ENCODE peak calls at places on chromosomes 12 and 14, in ten cellular contexts. One of them, this sample, is unnamed.

GRCh38 chr12:48557919-48558318 is 11.9 kb downstream of the LALBA start:
- DNase-seq in neural crest cell: no peak
- DNase-seq in M059J: no peak
- DNase-seq in endothelial cell of umbilical vein: no peak
- DNase-seq in ELF-1: no peak
- DNase-seq in K562: no peak
- DNase-seq in occipital lobe: no peak
- DNase-seq in uterus: no peak
- DNase-seq in GDM1: no peak
- DNase-seq in cardiac fibroblast: no peak
- DNase-seq in this sample: no peak

GRCh38 chr12:15842106-15842505 is 40.1 kb upstream of the STRAP start:
- DNase-seq in M059J: peak
- DNase-seq in endothelial cell of umbilical vein: no peak
- DNase-seq in neural crest cell: no peak
- DNase-seq in K562: no peak
- DNase-seq in uterus: no peak
- DNase-seq in cardiac fibroblast: peak
- DNase-seq in ELF-1: no peak
- DNase-seq in GDM1: no peak
- DNase-seq in occipital lobe: no peak
- DNase-seq in this sample: no peak

GRCh38 chr12:24960222-24960855 is 11.4 kb upstream of the BCAT1 start:
- DNase-seq in uterus: no peak
- DNase-seq in neural crest cell: peak
- DNase-seq in cardiac fibroblast: peak
- DNase-seq in occipital lobe: peak
- DNase-seq in M059J: peak
- DNase-seq in GDM1: peak
- DNase-seq in K562: peak
- DNase-seq in ELF-1: peak
- DNase-seq in endothelial cell of umbilical vein: peak
- DNase-seq in this sample: peak

GRCh38 chr12:126483145-126484068 is 1418.2 kb downstream of the AACS start:
- DNase-seq in M059J: peak
- DNase-seq in ELF-1: no peak
- DNase-seq in uterus: peak
- DNase-seq in GDM1: no peak
- DNase-seq in K562: no peak
- DNase-seq in cardiac fibroblast: peak
- DNase-seq in occipital lobe: no peak
- DNase-seq in endothelial cell of umbilical vein: no peak
- DNase-seq in neural crest cell: no peak
- DNase-seq in this sample: peak

GRCh38 chr14:91555531-91555930 is 45.4 kb upstream of the PPP4R3A start:
- DNase-seq in uterus: no peak
- DNase-seq in occipital lobe: no peak
- DNase-seq in neural crest cell: no peak
- DNase-seq in M059J: no peak
- DNase-seq in cardiac fibroblast: no peak
- DNase-seq in ELF-1: no peak
- DNase-seq in GDM1: no peak
- DNase-seq in endothelial cell of umbilical vein: no peak
- DNase-seq in K562: no peak
- DNase-seq in this sample: no peak

GRCh38 chr14:23763394-23763793 is 127.2 kb downstream of the DHRS2 start:
- DNase-seq in GDM1: no peak
- DNase-seq in occipital lobe: no peak
- DNase-seq in uterus: no peak
- DNase-seq in cardiac fibroblast: no peak
- DNase-seq in M059J: no peak
- DNase-seq in endothelial cell of umbilical vein: no peak
- DNase-seq in ELF-1: no peak
- DNase-seq in neural crest cell: no peak
- DNase-seq in K562: no peak
- DNase-seq in this sample: no peak

GRCh38 chr14:103021817-103022668 is 35.3 kb downstream of the CDC42BPB start:
- DNase-seq in neural crest cell: no peak
- DNase-seq in K562: no peak
- DNase-seq in occipital lobe: no peak
- DNase-seq in endothelial cell of umbilical vein: no peak
- DNase-seq in uterus: no peak
- DNase-seq in GDM1: no peak
- DNase-seq in M059J: no peak
- DNase-seq in cardiac fibroblast: peak
- DNase-seq in ELF-1: peak
- DNase-seq in this sample: peak

GRCh38 chr12:51424094-51424661 is 453 bp upstream of the SLC4A8 start:
- DNase-seq in cardiac fibroblast: no peak
- DNase-seq in K562: no peak
- DNase-seq in neural crest cell: no peak
- DNase-seq in endothelial cell of umbilical vein: no peak
- DNase-seq in uterus: no peak
- DNase-seq in occipital lobe: no peak
- DNase-seq in GDM1: no peak
- DNase-seq in ELF-1: no peak
- DNase-seq in M059J: no peak
- DNase-seq in this sample: no peak

GRCh38 chr12:89250648-89251047 is 101.7 kb downstream of the DUSP6 start:
- DNase-seq in endothelial cell of umbilical vein: no peak
- DNase-seq in ELF-1: no peak
- DNase-seq in M059J: no peak
- DNase-seq in occipital lobe: no peak
- DNase-seq in neural crest cell: no peak
- DNase-seq in GDM1: no peak
- DNase-seq in K562: no peak
- DNase-seq in cardiac fibroblast: no peak
- DNase-seq in uterus: no peak
- DNase-seq in this sample: no peak

GRCh38 chr12:77231548-77231947 is 166.2 kb upstream of the E2F7 start:
- DNase-seq in cardiac fibroblast: peak
- DNase-seq in K562: no peak
- DNase-seq in GDM1: peak
- DNase-seq in occipital lobe: no peak
- DNase-seq in M059J: peak
- DNase-seq in endothelial cell of umbilical vein: peak
- DNase-seq in ELF-1: no peak
- DNase-seq in uterus: peak
- DNase-seq in neural crest cell: no peak
- DNase-seq in this sample: no peak

This sample was measured in left kidney.